ENCODE peak calls at places on chromosomes 12 and 14, in five cellular contexts. V is lower leg skin, M is pons, R is upper lobe of right lung, W is GM12864. U is an unnamed sample.

GRCh38 chr12:94140556-94140955 is 7.8 kb upstream of the PLXNC1 start:
- DNase-seq in V (no peak), M (no peak), R (no peak), W (no peak), U (no peak)

GRCh38 chr14:69539631-69540410 is 34.9 kb downstream of the CCDC177 start:
- DNase-seq in V (peak; percentile 22), M (no peak), R (peak; percentile 88), W (no peak), U (no peak)

GRCh38 chr12:13566286-13566685 is 369.8 kb downstream of the EMP1 start:
- DNase-seq in V (no peak), M (no peak), R (no peak), W (no peak), U (no peak)

GRCh38 chr12:106106892-106107291 is 31.9 kb downstream of the NUAK1 start:
- DNase-seq in V (no peak), M (no peak), R (no peak), W (no peak), U (no peak)

GRCh38 chr14:51908086-51908485 is 47.7 kb downstream of the GNG2 start:
- DNase-seq in V (no peak), M (no peak), R (no peak), W (no peak), U (no peak)

GRCh38 chr12:124388679-124389536 is 94.0 kb downstream of the RFLNA start:
- DNase-seq in V (peak; percentile 84), M (peak; percentile 78), R (peak; percentile 92), W (no peak), U (peak; percentile 75)

GRCh38 chr12:94178886-94179285 is 30.5 kb downstream of the PLXNC1 start:
- DNase-seq in V (no peak), M (no peak), R (no peak), W (no peak), U (no peak)

GRCh38 chr12:996881-997280 is 5.9 kb downstream of the ERC1 start:
- DNase-seq in V (no peak), M (no peak), R (no peak), W (no peak), U (no peak)

GRCh38 chr12:6778212-6778570 is 5.9 kb downstream of the LAG3 start:
- DNase-seq in V (no peak), M (no peak), R (no peak), W (no peak), U (no peak)

GRCh38 chr12:118098456-118098855 is 5.4 kb downstream of the VSIG10 start:
- DNase-seq in V (no peak), M (no peak), R (no peak), W (no peak), U (no peak)

GRCh38 chr12:10227648-10228047 is 15.0 kb downstream of the GABARAPL1 start:
- DNase-seq in V (no peak), M (no peak), R (no peak), W (no peak), U (no peak)

GRCh38 chr14:69318241-69318640 is 58.3 kb downstream of the GALNT16 start:
- DNase-seq in V (no peak), M (no peak), R (peak; percentile 32), W (no peak), U (no peak)

U was measured in smooth muscle cell of the brain vasculature.